ENCODE peak calls at places on chromosomes 3 and 15, in four cellular contexts. J is lower leg skin, K is HCT116, R is GM13976. M is an unnamed sample.

GRCh38 chr15:88118035-88118434 is 138.5 kb downstream of the NTRK3 start:
- DNase-seq in J (no peak), K (no peak), R (no peak), M (no peak)

GRCh38 chr15:57382969-57383368 is 6.7 kb downstream of the CGNL1 start:
- DNase-seq in J (no peak), R (no peak), K (no peak), M (no peak)

GRCh38 chr15:76398702-76399101 is 62.1 kb downstream of the ISL2 start:
- DNase-seq in R (no peak), J (no peak), K (no peak), M (no peak)

GRCh38 chr3:9122732-9123364 is 126.6 kb downstream of the SRGAP3 start:
- DNase-seq in R (no peak), K (no peak), J (no peak), M (no peak)

GRCh38 chr3:51982352-51982837 is 940 bp upstream of the ACY1 start:
- DNase-seq in J (no peak), K (peak), R (peak), M (peak)

GRCh38 chr15:86044981-86045380 is 34.7 kb upstream of the AGBL1 start:
- DNase-seq in R (no peak), K (no peak), J (no peak), M (no peak)

GRCh38 chr3:125300416-125300815 is 74.7 kb downstream of the ZNF148 start:
- DNase-seq in R (no peak), J (no peak), K (no peak), M (no peak)

GRCh38 chr3:41198526-41198925 is 779 bp upstream of the CTNNB1 start:
- DNase-seq in R (no peak), J (peak), K (no peak), M (no peak)

GRCh38 chr3:165837058-165837525 is at the start of gene BCHE:
- DNase-seq in K (no peak), R (no peak), J (peak), M (no peak)

GRCh38 chr3:103977417-103977816 is 1389.3 kb upstream of the ALCAM start:
- DNase-seq in J (no peak), K (no peak), R (no peak), M (no peak)

GRCh38 chr3:187977659-187978058 is 176.3 kb upstream of the LPP start:
- DNase-seq in J (no peak), R (no peak), K (no peak), M (no peak)

GRCh38 chr3:170111147-170111771 is 70.3 kb downstream of the PHC3 start:
- DNase-seq in K (no peak), R (no peak), J (no peak), M (no peak)

GRCh38 chr15:75455982-75456531 is 4.6 kb upstream of the SIN3A start:
- DNase-seq in J (no peak), K (peak), R (peak), M (peak)

GRCh38 chr3:127628788-127629456 is at the start of gene PODXL2:
- DNase-seq in J (no peak), K (peak), R (peak), M (peak)

GRCh38 chr3:105714459-105714858 is 154.4 kb downstream of the CBLB start:
- DNase-seq in K (no peak), R (no peak), J (no peak), M (no peak)

GRCh38 chr3:123165163-123165562 is 36.6 kb upstream of the SEC22A start:
- DNase-seq in K (no peak), R (no peak), J (no peak), M (no peak)

GRCh38 chr3:147930417-147930816 is 521.3 kb downstream of the ZIC1 start:
- DNase-seq in J (no peak), R (no peak), K (no peak), M (no peak)

GRCh38 chr3:71542548-71543370 is 40.8 kb downstream of the FOXP1 start:
- DNase-seq in J (peak), K (no peak), R (no peak), M (no peak)